ENCODE peak calls at places on chromosome X, in six cellular contexts. One of them, this sample, is unnamed.

GRCh38 chrX:39242187-39242586 is 440.9 kb downstream of the MID1IP1 start:
- DNase-seq in non-pigmented ciliary epithelial cell: no peak
- DNase-seq in LoVo: peak
- DNase-seq in activated CD4-positive, alpha-beta T cell treated with anti-CD3 and anti-CD28 coated beads, Interleukin-2, amount 50 U/mL, for 1 hour: no peak
- DNase-seq in AML-193: peak
- DNase-seq in coronary artery: no peak
- DNase-seq in this sample: no peak

GRCh38 chrX:152821145-152821765 is 9.3 kb downstream of the CETN2 start:
- DNase-seq in non-pigmented ciliary epithelial cell: no peak
- DNase-seq in LoVo: peak
- DNase-seq in activated CD4-positive, alpha-beta T cell treated with anti-CD3 and anti-CD28 coated beads, Interleukin-2, amount 50 U/mL, for 1 hour: no peak
- DNase-seq in AML-193: no peak
- DNase-seq in coronary artery: no peak
- DNase-seq in this sample: peak

GRCh38 chrX:4909245-4909830 is 1195.9 kb upstream of the PRKX start:
- DNase-seq in non-pigmented ciliary epithelial cell: no peak
- DNase-seq in LoVo: no peak
- DNase-seq in activated CD4-positive, alpha-beta T cell treated with anti-CD3 and anti-CD28 coated beads, Interleukin-2, amount 50 U/mL, for 1 hour: no peak
- DNase-seq in AML-193: no peak
- DNase-seq in coronary artery: no peak
- DNase-seq in this sample: no peak

GRCh38 chrX:150410513-150410912 is 47.4 kb downstream of the MAMLD1 start:
- DNase-seq in non-pigmented ciliary epithelial cell: no peak
- DNase-seq in LoVo: no peak
- DNase-seq in activated CD4-positive, alpha-beta T cell treated with anti-CD3 and anti-CD28 coated beads, Interleukin-2, amount 50 U/mL, for 1 hour: no peak
- DNase-seq in AML-193: no peak
- DNase-seq in coronary artery: no peak
- DNase-seq in this sample: no peak

GRCh38 chrX:75061701-75062100 is 94.4 kb downstream of the ABCB7 start:
- DNase-seq in non-pigmented ciliary epithelial cell: no peak
- DNase-seq in LoVo: no peak
- DNase-seq in activated CD4-positive, alpha-beta T cell treated with anti-CD3 and anti-CD28 coated beads, Interleukin-2, amount 50 U/mL, for 1 hour: no peak
- DNase-seq in AML-193: no peak
- DNase-seq in coronary artery: no peak
- DNase-seq in this sample: no peak

GRCh38 chrX:19064175-19064574 is 58.1 kb downstream of the ADGRG2 start:
- DNase-seq in non-pigmented ciliary epithelial cell: peak
- DNase-seq in LoVo: no peak
- DNase-seq in activated CD4-positive, alpha-beta T cell treated with anti-CD3 and anti-CD28 coated beads, Interleukin-2, amount 50 U/mL, for 1 hour: no peak
- DNase-seq in AML-193: no peak
- DNase-seq in coronary artery: no peak
- DNase-seq in this sample: no peak

GRCh38 chrX:131226591-131226990 is 62.5 kb downstream of the IGSF1 start:
- DNase-seq in non-pigmented ciliary epithelial cell: no peak
- DNase-seq in LoVo: no peak
- DNase-seq in activated CD4-positive, alpha-beta T cell treated with anti-CD3 and anti-CD28 coated beads, Interleukin-2, amount 50 U/mL, for 1 hour: no peak
- DNase-seq in AML-193: no peak
- DNase-seq in coronary artery: no peak
- DNase-seq in this sample: no peak

GRCh38 chrX:45696762-45697161 is 496.1 kb upstream of the DIPK2B start:
- DNase-seq in non-pigmented ciliary epithelial cell: no peak
- DNase-seq in LoVo: no peak
- DNase-seq in activated CD4-positive, alpha-beta T cell treated with anti-CD3 and anti-CD28 coated beads, Interleukin-2, amount 50 U/mL, for 1 hour: no peak
- DNase-seq in AML-193: no peak
- DNase-seq in coronary artery: no peak
- DNase-seq in this sample: no peak

GRCh38 chrX:86806786-86807185 is 658.5 kb downstream of the DACH2 start:
- DNase-seq in non-pigmented ciliary epithelial cell: no peak
- DNase-seq in LoVo: peak
- DNase-seq in activated CD4-positive, alpha-beta T cell treated with anti-CD3 and anti-CD28 coated beads, Interleukin-2, amount 50 U/mL, for 1 hour: no peak
- DNase-seq in AML-193: peak
- DNase-seq in coronary artery: no peak
- DNase-seq in this sample: no peak